ENCODE peak calls at places on chromosomes 11 and 22, in seven cellular contexts. V is uterus, W is PC-3, Z is IMR-90, P is spleen, E is brain microvascular endothelial cell, N is A673. L is an unnamed sample.

GRCh38 chr11:64829536-64830251 is 14.8 kb downstream of the CDC42BPG start:
- DNase-seq in V (no peak), W (no peak), Z (no peak), P (no peak), E (no peak), N (no peak), L (no peak)

GRCh38 chr11:61841636-61842332 is 13.7 kb downstream of the FADS2 start:
- DNase-seq in V (no peak), W (no peak), Z (no peak), P (peak; percentile 45), E (no peak), N (no peak), L (no peak)

GRCh38 chr11:63708764-63709163 is 27.5 kb downstream of the RTN3 start:
- DNase-seq in V (no peak), W (no peak), Z (no peak), P (no peak), E (no peak), N (no peak), L (no peak)

GRCh38 chr11:11555228-11555627 is 66.6 kb downstream of the GALNT18 start:
- DNase-seq in V (no peak), W (no peak), Z (no peak), P (no peak), E (no peak), N (no peak), L (no peak)

GRCh38 chr11:39304586-39304985 is 2154.9 kb downstream of the LRRC4C start:
- DNase-seq in V (no peak), W (peak; percentile 13), Z (no peak), P (no peak), E (no peak), N (peak; percentile 54), L (no peak)

GRCh38 chr11:75814369-75814685 is 683 bp upstream of the UVRAG start:
- DNase-seq in V (no peak), W (no peak), Z (no peak), P (no peak), E (no peak), N (no peak), L (no peak)

GRCh38 chr11:120929664-120930154 is 94.2 kb upstream of the TBCEL start:
- DNase-seq in V (no peak), W (peak; percentile 50), Z (peak; percentile 26), P (no peak), E (no peak), N (peak; percentile 68), L (peak; percentile 10)

GRCh38 chr11:134956461-134957209 is 544.6 kb upstream of the B3GAT1 start:
- DNase-seq in V (no peak), W (no peak), Z (no peak), P (no peak), E (no peak), N (no peak), L (no peak)

GRCh38 chr11:131601586-131601985 is 231.2 kb downstream of the NTM start:
- DNase-seq in V (no peak), W (no peak), Z (no peak), P (no peak), E (no peak), N (no peak), L (no peak)

GRCh38 chr11:10669258-10670033 is 24.1 kb downstream of the IRAG1 start:
- DNase-seq in V (peak; percentile 79), W (peak; percentile 40), Z (peak; percentile 76), P (no peak), E (peak; percentile 66), N (peak; percentile 51), L (no peak)

GRCh38 chr11:108117746-108118371 is 3.5 kb upstream of the ACAT1 start:
- DNase-seq in V (no peak), W (peak; percentile 73), Z (peak; percentile 76), P (no peak), E (no peak), N (peak; percentile 79), L (peak; percentile 39)

GRCh38 chr11:108405706-108406105 is 61.6 kb downstream of the C11orf65 start:
- DNase-seq in V (no peak), W (peak; percentile 32), Z (peak; percentile 7), P (no peak), E (no peak), N (no peak), L (no peak)

GRCh38 chr11:22624742-22625447 is 728 bp downstream of the FANCF start:
- DNase-seq in V (peak; percentile 44), W (peak; percentile 60), Z (peak; percentile 60), P (no peak), E (peak; percentile 48), N (peak; percentile 66), L (peak; percentile 78)

GRCh38 chr11:119459293-119459976 is 36.5 kb upstream of the THY1 start:
- DNase-seq in V (no peak), W (no peak), Z (no peak), P (no peak), E (no peak), N (no peak), L (no peak)

GRCh38 chr11:33268945-33269567 is 11.9 kb downstream of the HIPK3 start:
- DNase-seq in V (no peak), W (peak; percentile 47), Z (peak; percentile 29), P (no peak), E (no peak), N (no peak), L (no peak)

GRCh38 chr22:43128928-43129424 is 14.2 kb downstream of the MCAT start:
- DNase-seq in V (no peak), W (no peak), Z (no peak), P (no peak), E (no peak), N (no peak), L (peak; percentile 65)

GRCh38 chr11:119741369-119742262 is 12.6 kb upstream of the NECTIN1 start:
- DNase-seq in V (no peak), W (peak; percentile 60), Z (no peak), P (peak; percentile 91), E (no peak), N (peak; percentile 66), L (no peak)

GRCh38 chr11:70229737-70230136 is 26.6 kb downstream of the FADD start:
- DNase-seq in V (no peak), W (no peak), Z (no peak), P (no peak), E (no peak), N (no peak), L (no peak)

GRCh38 chr11:898540-899190 is 11.9 kb downstream of the CHID1 start:
- DNase-seq in V (no peak), W (no peak), Z (no peak), P (no peak), E (no peak), N (no peak), L (peak; percentile 42)

GRCh38 chr22:37258810-37259472 is 14.9 kb upstream of the RAC2 start:
- DNase-seq in V (no peak), W (no peak), Z (no peak), P (peak; percentile 15), E (no peak), N (peak; percentile 42), L (no peak)

GRCh38 chr22:17331690-17332089 is 37.6 kb upstream of the CECR2 start:
- DNase-seq in V (no peak), W (no peak), Z (no peak), P (no peak), E (no peak), N (no peak), L (no peak)
- H3K27ac ChIP-seq in V (no peak overlapping the region), W (no peak overlapping the region), Z (no peak overlapping the region), P (no peak overlapping the region), E (no peak overlapping the region), N (no peak overlapping the region), L (no peak overlapping the region)

GRCh38 chr11:2913029-2913431 is 16.2 kb downstream of the PHLDA2 start:
- DNase-seq in V (no peak), W (peak; percentile 26), Z (peak; percentile 44), P (no peak), E (peak; percentile 58), N (no peak), L (no peak)

GRCh38 chr11:2912498-2912897 is 16.7 kb downstream of the PHLDA2 start:
- DNase-seq in V (no peak), W (peak; percentile 96), Z (peak; percentile 85), P (no peak), E (peak; percentile 86), N (peak; percentile 79), L (no peak)

GRCh38 chr11:2914475-2915195 is 14.6 kb downstream of the PHLDA2 start:
- DNase-seq in V (no peak), W (no peak), Z (no peak), P (no peak), E (no peak), N (no peak), L (no peak)

GRCh38 chr11:2915473-2915872 is 13.7 kb downstream of the PHLDA2 start:
- DNase-seq in V (no peak), W (no peak), Z (no peak), P (no peak), E (no peak), N (no peak), L (no peak)

GRCh38 chr11:2913776-2914474 is 15.3 kb downstream of the PHLDA2 start:
- DNase-seq in V (no peak), W (no peak), Z (no peak), P (no peak), E (no peak), N (no peak), L (no peak)
- H3K27ac ChIP-seq in V (no peak overlapping the region), W (peak overlapping the region; percentile 86), Z (no peak overlapping the region), P (no peak overlapping the region), E (no peak overlapping the region), N (no peak overlapping the region), L (no peak overlapping the region)

DNA sequence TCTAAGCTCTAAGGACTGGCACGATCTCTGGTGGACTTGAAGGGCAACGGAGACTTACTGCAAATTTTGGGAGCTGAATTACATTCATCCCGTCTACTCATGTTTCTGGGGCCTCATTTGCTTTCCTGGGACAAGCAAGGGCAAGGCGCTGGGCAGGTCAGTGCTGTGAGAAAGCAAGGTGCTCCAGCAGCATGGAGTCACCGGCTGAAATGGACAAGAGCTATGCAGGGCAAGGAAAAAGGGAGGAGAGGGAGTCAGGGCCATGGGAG is 25.6 kb downstream of the FLI1 start:
- DNase-seq in V (no peak), W (no peak), Z (no peak), P (no peak), E (no peak), N (no peak), L (no peak)
- H3K27ac ChIP-seq in V (no peak overlapping the region), W (no peak overlapping the region), Z (no peak overlapping the region), P (peak overlapping the region; percentile 85), E (no peak overlapping the region), N (no peak overlapping the region), L (no peak overlapping the region)

GRCh38 chr11:123478352-123478986 is 48.4 kb downstream of the GRAMD1B start:
- DNase-seq in V (peak; percentile 25), W (peak; percentile 89), Z (peak; percentile 85), P (no peak), E (peak; percentile 64), N (peak; percentile 93), L (peak; percentile 78)
- H3K27ac ChIP-seq in V (no peak overlapping the region), W (peak overlapping the region; percentile 66), Z (no peak overlapping the region), P (no peak overlapping the region), E (no peak overlapping the region), N (no peak overlapping the region), L (no peak overlapping the region)

L was measured in SJCRH30.